ENCODE peak calls at places on chromosome 1, in ten cellular contexts. O is A549, C is LNCaP clone FGC, F is stomach, E is left ventricle myocardium inferior, Z is psoas muscle, S is ovary, D is lower leg skin, K is upper lobe of right lung, V is fibroblast of lung. H is an unnamed sample.
A peak's percentile ranks its signal among the peaks of the same experiment; 100 is the strongest.

GRCh38 chr1:101003012-101003650 is 22.5 kb downstream of the DPH5 start:
- DNase-seq in O (no peak), C (no peak), F (no peak), E (no peak), Z (no peak), S (no peak), D (no peak), K (no peak), V (no peak), H (no peak)

GRCh38 chr1:10896673-10897072 is 100.2 kb upstream of the CASZ1 start:
- DNase-seq in O (no peak), C (no peak), F (no peak), E (no peak), Z (no peak), S (no peak), D (no peak), K (no peak), V (no peak), H (no peak)

GRCh38 chr1:225482489-225482950 is 54.7 kb upstream of the LBR start:
- DNase-seq in O (no peak), C (no peak), F (no peak), E (no peak), Z (no peak), S (no peak), D (no peak), K (peak; percentile 30), V (peak; percentile 19), H (peak; percentile 79)

GRCh38 chr1:78005755-78006154 is 1.0 kb downstream of the DNAJB4 start:
- DNase-seq in O (peak; percentile 63), C (peak; percentile 47), F (no peak), E (no peak), Z (no peak), S (peak; percentile 48), D (no peak), K (no peak), V (peak; percentile 97), H (peak; percentile 95)

GRCh38 chr1:56525463-56526155 is 53.8 kb downstream of the PLPP3 start:
- DNase-seq in O (no peak), C (no peak), F (peak; percentile 36), E (peak; percentile 17), Z (no peak), S (no peak), D (peak; percentile 42), K (no peak), V (no peak), H (no peak)

GRCh38 chr1:38274974-38275373 is 228.4 kb upstream of the POU3F1 start:
- DNase-seq in O (no peak), C (no peak), F (no peak), E (peak; percentile 17), Z (no peak), S (no peak), D (no peak), K (peak; percentile 52), V (no peak), H (no peak)

GRCh38 chr1:61208815-61209214 is 126.5 kb downstream of the NFIA start:
- DNase-seq in O (no peak), C (no peak), F (no peak), E (no peak), Z (no peak), S (no peak), D (no peak), K (no peak), V (no peak), H (no peak)

GRCh38 chr1:154435801-154436200 is 30.7 kb downstream of the IL6R start:
- DNase-seq in O (no peak), C (no peak), F (no peak), E (no peak), Z (no peak), S (no peak), D (no peak), K (no peak), V (no peak), H (no peak)

GRCh38 chr1:41891403-41891896 is 27.3 kb downstream of the HIVEP3 start:
- DNase-seq in O (no peak), C (no peak), F (peak; percentile 41), E (no peak), Z (no peak), S (no peak), D (no peak), K (peak; percentile 70), V (peak; percentile 70), H (peak; percentile 58)
- TF ChIP-seq CTCF in O (no peak), C (no peak), F (no peak), E (no peak), Z (peak; percentile 18), S (no peak), D (no peak), K (peak; percentile 32), V (peak; percentile 11), H (no peak)

DNA sequence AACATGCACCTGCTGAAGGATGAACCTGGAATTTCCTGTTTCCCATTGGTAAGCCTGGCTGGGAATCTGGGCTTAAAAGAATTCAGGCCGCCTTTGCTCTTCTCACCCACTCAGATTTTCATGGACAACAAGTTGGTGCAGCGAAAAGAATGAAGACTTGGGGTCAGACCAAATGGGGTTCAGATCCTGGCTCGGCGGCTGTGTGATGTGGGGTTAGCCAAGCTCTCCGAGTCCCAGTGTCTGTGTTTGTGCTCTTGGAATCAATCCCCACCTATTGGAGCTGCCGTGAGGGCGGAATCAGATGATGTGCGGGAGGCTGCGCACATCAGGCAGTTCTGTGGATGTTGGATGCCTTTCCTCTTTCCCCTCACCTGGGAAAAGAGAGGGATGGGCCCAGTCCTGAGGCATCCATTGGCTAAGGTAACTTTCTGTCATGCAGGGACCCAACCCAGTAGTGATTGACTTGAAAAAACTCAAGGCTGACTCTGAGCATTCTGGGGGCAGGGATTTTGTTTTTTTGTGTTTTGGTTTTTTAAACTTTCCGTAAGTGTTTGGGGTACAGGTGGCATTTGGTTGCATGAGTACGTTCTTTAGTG is 228.3 kb downstream of the KAZN start:
- DNase-seq in O (no peak), C (no peak), F (no peak), E (no peak), Z (no peak), S (no peak), D (no peak), K (no peak), V (no peak), H (no peak)
- H3K4me3 ChIP-seq in O (no peak overlapping the region), C (no peak overlapping the region), F (no peak overlapping the region), E (no peak overlapping the region), Z (no peak overlapping the region), S (no peak overlapping the region), D (no peak overlapping the region), K (no peak overlapping the region), V (no peak overlapping the region), H (no peak overlapping the region)

GRCh38 chr1:160418483-160418882 is 18.1 kb downstream of the VANGL2 start:
- DNase-seq in O (no peak), C (no peak), F (no peak), E (no peak), Z (no peak), S (no peak), D (no peak), K (no peak), V (no peak), H (no peak)
- TF ChIP-seq CTCF in O (no peak), C (no peak), F (no peak), E (no peak), Z (no peak), S (no peak), D (no peak), K (no peak), V (no peak), H (no peak)

GRCh38 chr1:66546045-66546810 is 12.3 kb downstream of the SGIP1 start:
- DNase-seq in O (no peak), C (no peak), F (no peak), E (no peak), Z (no peak), S (no peak), D (no peak), K (no peak), V (no peak), H (no peak)

GRCh38 chr1:66539491-66539890 is 5.5 kb downstream of the SGIP1 start:
- DNase-seq in O (no peak), C (no peak), F (no peak), E (no peak), Z (no peak), S (no peak), D (no peak), K (no peak), V (no peak), H (no peak)

GRCh38 chr1:66540434-66541032 is 6.6 kb downstream of the SGIP1 start:
- DNase-seq in O (no peak), C (no peak), F (no peak), E (no peak), Z (no peak), S (no peak), D (no peak), K (no peak), V (no peak), H (peak; percentile 71)

GRCh38 chr1:66542811-66543767 is 9.1 kb downstream of the SGIP1 start:
- DNase-seq in O (peak; percentile 17), C (peak; percentile 41), F (peak; percentile 85), E (peak; percentile 72), Z (peak; percentile 29), S (peak; percentile 25), D (peak; percentile 42), K (no peak), V (peak; percentile 72), H (peak; percentile 93)

DNA sequence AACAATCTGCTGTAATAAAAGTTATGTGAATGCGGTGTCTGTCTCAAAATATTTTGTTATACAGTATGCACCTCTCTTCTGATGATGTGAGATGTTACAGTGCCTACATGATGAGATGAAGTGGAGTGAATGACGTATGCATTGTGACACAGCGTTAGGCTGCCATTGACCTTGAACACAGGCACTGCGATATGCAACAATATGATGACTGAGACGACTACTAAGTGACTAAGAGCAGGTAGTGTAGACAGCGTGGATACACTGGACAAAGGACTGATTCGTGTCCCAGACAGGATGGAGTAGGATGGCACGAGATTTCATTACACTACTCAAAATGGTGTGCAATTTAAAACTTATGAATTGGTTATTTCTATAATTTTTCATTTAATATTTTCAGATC is 8.4 kb downstream of the SGIP1 start:
- DNase-seq in O (no peak), C (no peak), F (no peak), E (no peak), Z (no peak), S (no peak), D (no peak), K (no peak), V (no peak), H (peak; percentile 42)
- H3K4me3 ChIP-seq in O (no peak overlapping the region), C (no peak overlapping the region), F (no peak overlapping the region), E (no peak overlapping the region), Z (no peak overlapping the region), S (no peak overlapping the region), D (no peak overlapping the region), K (no peak overlapping the region), V (no peak overlapping the region), H (no peak overlapping the region)